ENCODE peak calls at places on chromosomes 11 and 22, in six cellular contexts. U is brain microvascular endothelial cell, Q is vagina, S is mammary epithelial cell, X is A549, T is SJSA1. Y is an unnamed sample.

GRCh38 chr11:67382481-67383136 is 9.2 kb upstream of the RAD9A start:
- DNase-seq in U (peak), Q (no peak), S (peak), X (peak), T (peak), Y (peak)

GRCh38 chr11:35717043-35717442 is 54.5 kb downstream of the TRIM44 start:
- DNase-seq in U (no peak), Q (no peak), S (no peak), X (no peak), T (no peak), Y (no peak)

GRCh38 chr11:20158597-20159257 is 1.5 kb downstream of the DBX1 start:
- DNase-seq in U (peak), Q (no peak), S (peak), X (peak), T (peak), Y (no peak)

GRCh38 chr11:56783448-56784041 is 35.0 kb upstream of the OR9G4 start:
- DNase-seq in U (peak), Q (no peak), S (peak), X (peak), T (no peak), Y (no peak)

GRCh38 chr11:93614111-93614784 is 47.2 kb upstream of the CEP295 start:
- DNase-seq in U (no peak), Q (no peak), S (no peak), X (peak), T (no peak), Y (no peak)

GRCh38 chr11:84780689-84781293 is 846.4 kb downstream of the DLG2 start:
- DNase-seq in U (peak), Q (no peak), S (peak), X (peak), T (no peak), Y (no peak)

GRCh38 chr11:86101941-86102407 is 33.1 kb upstream of the PICALM start:
- DNase-seq in U (no peak), Q (no peak), S (peak), X (peak), T (no peak), Y (no peak)

GRCh38 chr22:24516301-24516737 is 21.2 kb downstream of the UPB1 start:
- DNase-seq in U (peak), Q (no peak), S (peak), X (peak), T (peak), Y (no peak)

GRCh38 chr11:22624742-22625447 is 728 bp downstream of the FANCF start:
- DNase-seq in U (peak), Q (peak), S (peak), X (peak), T (peak), Y (peak)

GRCh38 chr11:28463826-28464225 is 355.6 kb downstream of the METTL15 start:
- DNase-seq in U (peak), Q (no peak), S (no peak), X (no peak), T (peak), Y (no peak)

GRCh38 chr11:101046947-101047346 is 82.7 kb downstream of the PGR start:
- DNase-seq in U (no peak), Q (no peak), S (no peak), X (no peak), T (no peak), Y (no peak)

GRCh38 chr11:101048479-101048878 is 81.1 kb downstream of the PGR start:
- DNase-seq in U (no peak), Q (no peak), S (no peak), X (no peak), T (no peak), Y (no peak)

GRCh38 chr11:101049123-101049522 is 80.5 kb downstream of the PGR start:
- DNase-seq in U (no peak), Q (no peak), S (peak), X (no peak), T (no peak), Y (no peak)

GRCh38 chr11:101043940-101044339 is 85.7 kb downstream of the PGR start:
- DNase-seq in U (no peak), Q (no peak), S (no peak), X (no peak), T (no peak), Y (no peak)

DNA sequence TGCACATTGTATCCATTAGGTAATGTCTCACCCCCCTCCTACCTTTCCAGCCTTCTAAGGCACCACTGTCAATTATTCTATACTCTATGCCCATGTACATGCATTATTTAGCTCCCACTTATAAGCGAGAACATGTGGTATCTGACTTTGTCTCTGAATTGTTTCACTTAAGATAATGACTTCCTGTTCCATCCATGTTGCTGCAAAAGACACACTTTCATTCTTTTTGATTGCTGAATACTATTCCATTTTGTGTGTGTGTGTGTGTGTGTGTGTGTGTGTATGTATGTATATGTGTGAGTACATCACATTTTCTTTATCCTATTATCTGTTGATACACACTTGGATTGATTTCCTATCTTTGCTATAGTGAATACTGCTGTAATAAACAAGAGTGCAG is 84.2 kb downstream of the PGR start:
- DNase-seq in U (no peak), Q (no peak), S (no peak), X (no peak), T (no peak), Y (no peak)
- H3K27ac ChIP-seq in U (no peak), Q (no peak), S (no peak), X (no peak), T (no peak), Y (no peak)

GRCh38 chr11:59611570-59612565 is 3.7 kb downstream of the OSBP start:
- DNase-seq in U (no peak), Q (no peak), S (no peak), X (no peak), T (no peak), Y (no peak)
- H3K27ac ChIP-seq in U (no peak), Q (no peak), S (no peak), X (no peak), T (no peak), Y (no peak)

DNA sequence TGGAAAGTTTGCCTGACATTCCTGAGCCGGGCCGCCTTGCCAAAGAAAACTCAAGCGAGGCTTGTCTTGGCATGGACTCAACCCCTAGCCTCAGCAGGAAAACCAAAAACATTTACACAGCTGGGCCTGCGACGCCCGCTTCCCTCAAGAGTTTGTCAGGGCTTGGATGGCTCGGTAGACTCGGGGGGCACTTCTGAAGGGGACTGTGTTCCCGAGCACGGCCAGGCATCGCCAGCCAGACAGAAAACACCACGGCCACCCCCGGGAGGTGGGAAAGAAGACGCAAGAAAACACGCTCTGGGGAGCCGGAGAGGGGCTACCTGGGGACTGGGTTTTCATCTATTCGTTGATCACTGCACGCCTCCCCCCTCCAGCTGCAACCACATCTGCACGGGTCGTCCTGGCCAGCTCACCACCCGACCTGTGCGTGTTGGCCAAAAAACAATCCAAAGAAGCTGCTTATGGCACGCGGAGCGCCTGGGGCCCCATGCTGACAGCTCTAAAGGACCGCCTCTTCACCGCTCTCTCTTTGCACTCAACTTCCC is 380.7 kb downstream of the MN1 start:
- DNase-seq in U (peak), Q (no peak), S (peak), X (no peak), T (peak), Y (no peak)
- H3K27ac ChIP-seq in U (peak), Q (peak), S (peak), X (no peak), T (no peak), Y (no peak)

GRCh38 chr11:118338637-118339061 is 3.9 kb downstream of the CD3D start:
- DNase-seq in U (no peak), Q (peak), S (peak), X (no peak), T (no peak), Y (no peak)

GRCh38 chr11:118340437-118340836 is 2.1 kb downstream of the CD3D start:
- DNase-seq in U (no peak), Q (no peak), S (no peak), X (no peak), T (no peak), Y (no peak)

GRCh38 chr11:118341749-118342489 is 586 bp downstream of the CD3D start:
- DNase-seq in U (no peak), Q (no peak), S (no peak), X (no peak), T (no peak), Y (no peak)

GRCh38 chr11:118342503-118343161 is at the start of gene CD3D:
- DNase-seq in U (no peak), Q (no peak), S (no peak), X (no peak), T (no peak), Y (no peak)

DNA sequence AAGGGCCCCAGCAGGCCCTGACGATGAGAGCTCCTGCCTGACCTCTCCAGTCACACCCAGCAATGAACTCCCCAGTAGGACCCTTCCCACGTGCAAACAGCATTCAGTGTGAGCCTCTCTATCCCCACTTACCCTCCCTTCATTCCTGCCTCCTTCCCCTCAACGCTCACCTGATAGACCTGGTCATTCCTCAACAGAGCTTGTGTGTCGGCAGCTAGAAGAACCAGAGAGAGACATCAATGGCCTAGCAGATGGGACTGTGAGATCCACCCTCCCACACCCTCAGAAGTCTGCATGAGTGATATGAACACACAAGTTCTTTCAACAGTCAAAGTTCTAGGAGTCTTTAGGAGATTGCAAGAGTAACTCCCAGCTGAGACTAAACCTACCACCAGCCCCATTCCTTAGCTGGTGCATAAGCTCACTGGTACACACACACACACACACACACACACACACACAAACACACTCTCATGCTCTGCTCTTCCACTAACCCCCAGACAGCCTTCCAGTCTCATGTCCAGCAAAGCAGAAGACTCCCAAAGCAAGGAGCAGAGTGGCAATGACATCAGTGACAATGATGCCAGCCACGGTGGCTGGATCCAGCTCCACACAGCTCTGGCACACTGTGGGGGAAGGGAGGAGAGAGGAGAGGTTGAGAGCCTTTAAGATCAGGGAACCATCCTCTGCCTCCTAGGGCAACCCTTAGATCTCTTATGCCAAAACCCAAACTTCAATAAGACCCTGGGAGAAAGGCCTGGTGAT is 3.0 kb downstream of the CD3D start:
- DNase-seq in U (no peak), Q (peak), S (no peak), X (no peak), T (no peak), Y (no peak)
- H3K27ac ChIP-seq in U (no peak), Q (no peak), S (no peak), X (no peak), T (no peak), Y (no peak)

GRCh38 chr22:46513908-46514550 is 23.4 kb downstream of the CELSR1 start:
- DNase-seq in U (no peak), Q (no peak), S (peak), X (no peak), T (peak), Y (no peak)

GRCh38 chr22:46516638-46517037 is 20.8 kb downstream of the CELSR1 start:
- DNase-seq in U (no peak), Q (no peak), S (no peak), X (no peak), T (peak), Y (no peak)

GRCh38 chr22:46515208-46516111 is 22.0 kb downstream of the CELSR1 start:
- DNase-seq in U (peak), Q (no peak), S (peak), X (no peak), T (peak), Y (no peak)

GRCh38 chr22:46512683-46513082 is 24.7 kb downstream of the CELSR1 start:
- DNase-seq in U (no peak), Q (no peak), S (no peak), X (no peak), T (peak), Y (no peak)

DNA sequence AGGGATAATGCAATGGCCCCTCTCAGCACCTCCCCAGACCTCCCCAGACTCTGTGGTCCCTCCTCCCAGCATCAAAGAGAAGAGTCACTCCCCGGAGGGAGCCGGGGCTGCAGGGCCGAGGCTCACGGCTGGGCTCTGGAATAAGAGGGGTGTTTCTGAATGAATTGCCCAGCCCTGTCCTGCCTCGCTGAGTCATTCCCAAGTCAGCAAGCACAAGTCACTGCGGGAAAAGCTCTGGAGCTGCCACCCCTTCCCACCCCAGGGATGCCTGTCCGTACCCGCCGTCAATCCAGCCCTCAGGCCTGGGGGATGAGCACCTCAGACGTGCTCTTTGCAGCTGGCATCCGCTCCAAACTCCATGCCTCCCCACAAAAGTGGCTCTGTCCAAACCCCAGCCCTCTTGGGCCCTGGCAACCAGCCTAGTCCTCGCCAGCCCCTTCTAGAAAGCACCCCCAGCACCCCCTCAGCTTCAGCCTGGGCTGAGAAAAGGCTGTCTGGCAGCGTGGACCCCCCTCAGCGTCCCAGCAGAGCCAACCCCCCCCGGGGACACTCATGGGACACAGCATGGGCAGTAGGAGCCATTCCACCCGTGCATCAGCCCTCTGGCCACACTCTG is 22.7 kb downstream of the CELSR1 start:
- DNase-seq in U (peak), Q (no peak), S (peak), X (peak), T (peak), Y (no peak)
- H3K27ac ChIP-seq in U (no peak), Q (peak), S (peak), X (peak), T (no peak), Y (no peak)

GRCh38 chr22:33906954-33907353 is 13.3 kb downstream of the LARGE1 start:
- DNase-seq in U (no peak), Q (no peak), S (no peak), X (no peak), T (no peak), Y (no peak)

GRCh38 chr22:33906475-33906874 is 13.8 kb downstream of the LARGE1 start:
- DNase-seq in U (no peak), Q (no peak), S (no peak), X (no peak), T (no peak), Y (no peak)

GRCh38 chr22:33909906-33910305 is 10.4 kb downstream of the LARGE1 start:
- DNase-seq in U (no peak), Q (no peak), S (no peak), X (no peak), T (no peak), Y (no peak)

GRCh38 chr22:33909075-33909458 is 11.2 kb downstream of the LARGE1 start:
- DNase-seq in U (peak), Q (no peak), S (no peak), X (peak), T (no peak), Y (no peak)

GRCh38 chr22:33908201-33909074 is 11.8 kb downstream of the LARGE1 start:
- DNase-seq in U (no peak), Q (no peak), S (no peak), X (no peak), T (no peak), Y (no peak)
- H3K27ac ChIP-seq in U (no peak), Q (peak), S (no peak), X (no peak), T (no peak), Y (no peak)

GRCh38 chr11:64253043-64253442 is 1.7 kb downstream of the PLCB3 start:
- DNase-seq in U (no peak), Q (no peak), S (no peak), X (no peak), T (no peak), Y (no peak)

GRCh38 chr11:64250875-64251721 is at the start of gene PLCB3:
- DNase-seq in U (no peak), Q (no peak), S (peak), X (no peak), T (no peak), Y (no peak)

GRCh38 chr11:64253481-64253880 is 2.2 kb downstream of the PLCB3 start:
- DNase-seq in U (no peak), Q (no peak), S (no peak), X (no peak), T (no peak), Y (peak)

GRCh38 chr11:64251722-64251985 is 324 bp downstream of the PLCB3 start:
- DNase-seq in U (peak), Q (no peak), S (no peak), X (no peak), T (no peak), Y (no peak)

DNA sequence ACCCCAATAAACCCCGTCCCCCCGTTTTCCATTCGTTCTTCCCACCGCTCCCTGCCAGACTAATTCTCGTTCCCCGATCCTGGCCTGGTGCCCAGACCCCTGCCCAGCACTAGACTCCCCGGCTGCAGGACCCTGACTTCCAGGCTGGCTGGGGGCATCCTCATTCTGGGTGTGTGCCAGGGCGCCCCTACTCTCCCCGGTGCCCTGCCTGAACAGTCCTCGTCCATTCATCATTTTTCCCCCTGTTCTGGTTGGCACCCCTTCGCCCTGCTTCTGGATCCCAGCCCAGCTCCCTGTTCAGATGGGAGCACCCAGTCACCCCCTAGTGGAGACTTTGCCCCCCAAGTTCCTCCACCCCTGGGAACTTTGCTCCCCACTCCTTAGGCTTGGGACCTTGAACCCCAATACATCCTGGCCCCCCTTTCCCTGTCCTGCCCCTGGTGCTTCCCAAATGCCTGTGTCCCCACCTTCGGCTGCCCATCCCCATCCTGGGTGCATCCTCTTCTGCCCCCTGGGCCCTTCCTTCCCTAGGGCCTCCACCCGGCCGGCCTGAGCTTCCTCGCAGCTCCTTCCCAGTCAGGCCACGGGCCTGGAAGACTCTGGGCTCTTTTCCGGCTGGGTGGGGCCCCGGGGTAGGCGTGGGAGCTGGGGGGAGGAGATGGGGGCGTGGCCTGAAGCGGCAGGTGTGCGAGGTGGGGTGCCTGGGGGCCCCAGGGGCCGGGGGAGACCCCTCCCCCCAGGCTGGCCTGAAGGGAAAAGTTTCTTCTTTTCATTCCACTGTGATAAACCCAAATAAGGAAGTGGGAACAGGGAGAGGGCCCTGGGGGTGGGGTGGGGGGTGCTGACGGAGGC is 882 bp downstream of the PLCB3 start:
- DNase-seq in U (no peak), Q (no peak), S (peak), X (no peak), T (peak), Y (no peak)
- H3K27ac ChIP-seq in U (no peak), Q (peak), S (peak), X (peak), T (peak), Y (peak)

GRCh38 chr22:35292786-35293185 is 6.9 kb upstream of the TOM1 start:
- DNase-seq in U (no peak), Q (no peak), S (no peak), X (no peak), T (no peak), Y (no peak)
- H3K27ac ChIP-seq in U (no peak), Q (no peak), S (no peak), X (no peak), T (no peak), Y (no peak)

DNA sequence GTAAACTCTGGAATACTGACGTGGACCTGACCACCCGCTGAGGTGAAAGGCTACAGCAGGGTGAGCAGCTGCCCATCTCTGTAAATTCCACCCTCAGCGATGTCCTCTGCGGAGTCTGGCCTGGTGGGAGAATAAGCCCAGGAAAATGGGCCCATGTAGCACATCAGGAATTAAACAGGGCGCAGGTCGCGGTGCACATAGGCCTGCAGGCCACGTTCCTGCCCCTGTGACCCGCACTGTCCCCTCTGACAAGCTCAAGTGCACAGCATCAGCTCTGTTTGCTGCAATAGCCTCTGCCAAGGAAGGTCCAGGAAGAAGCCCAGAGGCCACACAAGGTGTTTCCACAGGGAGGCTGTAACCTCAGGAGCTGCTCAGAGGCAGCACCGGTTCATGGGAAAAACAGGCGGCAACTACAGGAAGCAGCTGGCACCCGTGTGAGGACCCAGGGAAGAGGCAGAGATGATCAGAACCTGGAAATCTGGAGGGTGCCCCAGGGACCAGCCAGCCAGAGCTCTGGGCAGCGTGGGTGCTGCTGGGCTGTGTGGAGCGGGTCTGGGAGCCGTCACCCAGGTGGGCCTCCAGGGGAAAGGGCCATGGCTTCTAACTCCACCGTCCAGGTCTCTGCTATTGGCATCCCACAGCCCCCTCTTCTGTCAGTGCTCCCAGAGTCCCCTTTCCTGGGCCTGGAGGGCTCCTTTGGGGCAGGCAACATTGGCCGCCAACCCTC is 808 bp upstream of the IFITM2 start:
- DNase-seq in U (no peak), Q (no peak), S (no peak), X (no peak), T (no peak), Y (no peak)
- H3K27ac ChIP-seq in U (no peak), Q (peak), S (no peak), X (no peak), T (no peak), Y (no peak)

Y was measured in substantia nigra.